ENCODE peak calls at places on chromosomes 11 and 22, in nine cellular contexts. A, P, B, V, Q, K, O, Y and H are unnamed samples.

GRCh38 chr11:128157423-128158298 is 429.7 kb downstream of the ETS1 start:
- DNase-seq in A (peak), P (peak), B (peak), V (peak), Q (peak), K (no peak), O (peak), Y (peak), H (peak)

GRCh38 chr11:93718057-93718563 is 23.2 kb downstream of the TAF1D start:
- DNase-seq in A (no peak), P (peak), B (peak), V (peak), Q (no peak), K (no peak), O (no peak), Y (no peak), H (no peak)

GRCh38 chr11:122748968-122749687 is 89.2 kb upstream of the CRTAM start:
- DNase-seq in A (no peak), P (peak), B (peak), V (peak), Q (no peak), K (no peak), O (peak), Y (peak), H (peak)

GRCh38 chr22:30985561-30986208 is 16.6 kb downstream of the TUG1 start:
- DNase-seq in A (no peak), P (no peak), B (no peak), V (no peak), Q (no peak), K (no peak), O (no peak), Y (no peak), H (no peak)

GRCh38 chr11:102138677-102139076 is 28.4 kb downstream of the YAP1 start:
- DNase-seq in A (no peak), P (no peak), B (no peak), V (peak), Q (no peak), K (no peak), O (peak), Y (peak), H (peak)

GRCh38 chr22:45865561-45866397 is 111.2 kb downstream of the WNT7B start:
- DNase-seq in A (no peak), P (no peak), B (no peak), V (no peak), Q (no peak), K (no peak), O (no peak), Y (no peak), H (no peak)

GRCh38 chr11:12876988-12877387 is 132.1 kb upstream of the RASSF10 start:
- DNase-seq in A (no peak), P (no peak), B (no peak), V (no peak), Q (no peak), K (no peak), O (no peak), Y (no peak), H (no peak)

GRCh38 chr11:121194731-121195596 is 93.9 kb downstream of the TECTA start:
- DNase-seq in A (peak), P (peak), B (no peak), V (peak), Q (peak), K (no peak), O (peak), Y (peak), H (peak)

GRCh38 chr11:10727259-10727851 is 23.7 kb upstream of the CTR9 start:
- DNase-seq in A (no peak), P (no peak), B (no peak), V (no peak), Q (no peak), K (no peak), O (no peak), Y (peak), H (peak)

GRCh38 chr11:39365809-39366436 is 2093.5 kb downstream of the LRRC4C start:
- DNase-seq in A (no peak), P (no peak), B (no peak), V (peak), Q (peak), K (no peak), O (peak), Y (peak), H (peak)

GRCh38 chr22:45023431-45023830 is 13.6 kb upstream of the PHF21B start:
- DNase-seq in A (no peak), P (no peak), B (no peak), V (no peak), Q (no peak), K (no peak), O (no peak), Y (no peak), H (no peak)

GRCh38 chr11:13341028-13341427 is 63.4 kb downstream of the BMAL1 start:
- DNase-seq in A (no peak), P (no peak), B (no peak), V (no peak), Q (no peak), K (no peak), O (no peak), Y (no peak), H (no peak)

GRCh38 chr22:49295851-49296560 is 531.7 kb downstream of the BRD1 start:
- DNase-seq in A (no peak), P (no peak), B (no peak), V (no peak), Q (no peak), K (peak), O (no peak), Y (no peak), H (no peak)

DNA sequence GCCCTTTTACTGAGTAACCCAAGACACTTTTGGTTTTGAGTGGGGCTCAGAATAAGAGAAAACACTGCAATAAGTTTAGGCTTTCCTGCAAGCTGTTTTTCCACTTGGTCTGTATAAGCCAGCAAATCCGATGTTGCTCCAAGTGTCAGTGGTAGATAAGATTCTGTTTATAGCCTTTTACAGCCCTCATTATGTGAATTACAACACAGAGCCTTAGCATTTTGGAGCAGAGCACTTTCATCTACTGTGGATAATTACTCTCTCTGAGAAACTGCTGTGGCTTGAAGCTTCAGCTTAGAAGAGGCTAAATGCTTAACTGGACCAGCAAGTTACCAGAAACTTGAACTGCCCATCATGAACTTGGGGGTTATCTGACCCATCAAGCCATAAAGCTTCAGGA is 601.1 kb downstream of the JRKL start:
- DNase-seq in A (no peak), P (no peak), B (no peak), V (no peak), Q (no peak), K (no peak), O (no peak), Y (no peak), H (no peak)
- TF ChIP-seq CTCF in A (no peak), P (no peak), B (no peak), V (no peak), Q (no peak), K (no peak), O (no peak), Y (no peak), H (no peak)

DNA sequence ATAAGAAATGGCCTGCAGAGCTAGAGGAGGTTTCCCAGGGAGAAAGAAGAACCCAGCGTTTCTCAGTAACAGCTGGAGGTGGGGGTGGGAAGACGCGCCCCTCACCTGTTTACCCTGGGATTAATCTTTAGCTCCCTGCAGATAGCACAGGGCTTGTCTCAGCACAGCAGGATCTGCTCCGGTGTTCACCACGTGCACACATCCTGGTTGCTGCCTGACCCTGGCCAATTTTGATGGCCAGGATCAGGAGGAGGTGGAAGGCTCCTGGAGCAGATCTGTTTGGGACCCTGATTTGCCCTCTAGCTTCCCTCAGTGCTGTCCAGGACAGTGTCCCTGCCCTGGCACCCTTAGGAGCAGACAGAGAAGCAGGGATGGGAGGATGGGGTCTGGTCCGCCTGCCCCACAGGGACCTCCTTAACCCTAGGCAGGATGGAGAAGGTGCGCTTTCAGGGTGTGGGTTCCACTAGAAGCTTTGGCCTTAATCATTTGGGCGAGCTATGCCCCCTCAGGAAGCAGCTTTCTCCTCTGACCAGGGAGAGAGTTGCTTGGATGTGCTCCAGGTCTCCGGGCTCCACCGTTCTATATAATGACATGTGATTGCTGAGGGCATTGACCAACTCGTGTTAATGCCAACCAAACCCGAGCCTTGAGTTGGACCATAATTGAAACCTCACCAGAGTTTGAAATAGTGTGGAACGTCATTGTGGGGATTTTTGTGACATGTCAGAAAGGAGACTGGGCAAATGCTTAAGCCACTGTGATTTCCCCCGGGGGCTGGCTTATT is 19.3 kb downstream of the UPB1 start:
- DNase-seq in A (peak), P (no peak), B (no peak), V (no peak), Q (peak), K (no peak), O (no peak), Y (no peak), H (no peak)
- H3K4me3 ChIP-seq in A (no peak), P (no peak), B (no peak), V (no peak), Q (no peak), K (no peak), O (no peak), Y (no peak), H (no peak)

DNA sequence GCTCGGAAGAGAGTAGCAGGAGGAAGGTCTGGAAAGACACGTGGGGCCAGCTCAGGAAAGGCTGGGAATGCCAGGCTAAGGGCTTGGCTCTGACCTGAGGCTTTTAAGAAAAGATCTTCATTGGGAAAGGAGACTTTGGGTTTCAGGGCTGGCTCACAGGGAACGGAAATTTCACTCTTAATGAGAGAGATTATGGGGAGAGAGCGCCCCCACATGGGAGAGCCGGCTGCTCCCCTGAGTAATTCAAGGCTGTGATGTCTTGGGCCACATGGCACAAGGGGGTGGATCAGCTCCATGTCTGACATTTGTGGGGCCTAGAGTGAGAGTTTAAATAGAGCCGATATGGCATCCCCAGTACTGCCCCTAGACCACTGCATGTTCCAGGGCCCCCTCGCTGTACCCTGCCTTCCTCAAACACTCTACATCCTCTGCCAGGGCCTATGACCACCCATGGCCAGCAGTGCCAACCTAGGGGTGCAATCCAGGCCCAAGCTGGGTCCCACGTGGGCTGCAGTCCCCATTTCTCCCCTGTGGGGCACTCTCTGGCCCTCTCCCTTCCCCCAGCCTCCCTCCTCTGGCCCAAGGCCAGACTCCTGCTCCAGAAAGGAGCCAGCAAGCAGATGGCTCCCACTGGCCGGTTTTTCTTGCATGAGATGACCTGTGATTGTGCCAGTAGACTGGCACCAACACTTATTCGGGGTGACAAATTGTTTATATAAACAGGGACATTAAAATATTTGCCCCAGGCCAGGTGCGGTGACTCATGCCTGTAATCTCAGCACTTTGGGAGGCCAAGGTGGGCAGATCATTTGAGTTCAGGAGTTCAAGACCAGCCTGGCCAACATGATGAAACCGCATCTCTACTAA is 75.2 kb downstream of the ISX start:
- DNase-seq in A (no peak), P (no peak), B (peak), V (no peak), Q (peak), K (no peak), O (no peak), Y (no peak), H (no peak)
- TF ChIP-seq CTCF in A (no peak), P (peak), B (peak), V (no peak), Q (peak), K (no peak), O (no peak), Y (no peak), H (no peak)

GRCh38 chr11:125239585-125240331 is 75.2 kb downstream of the PKNOX2 start:
- DNase-seq in A (no peak), P (no peak), B (no peak), V (no peak), Q (no peak), K (no peak), O (no peak), Y (no peak), H (no peak)
- H3K4me3 ChIP-seq in A (no peak), P (no peak), B (no peak), V (no peak), Q (no peak), K (no peak), O (no peak), Y (no peak), H (no peak)

GRCh38 chr11:27506200-27507182 is at the start of gene LIN7C:
- DNase-seq in A (peak), P (peak), B (peak), V (peak), Q (peak), K (peak), O (peak), Y (peak), H (peak)
- TF ChIP-seq CTCF in A (no peak), P (peak), B (peak), V (no peak), Q (no peak), K (no peak), O (peak), Y (no peak), H (no peak)

GRCh38 chr11:65429724-65430405 is 7.3 kb downstream of the NEAT1 start:
- DNase-seq in A (peak), P (peak), B (peak), V (peak), Q (no peak), K (peak), O (peak), Y (peak), H (peak)

GRCh38 chr11:65427691-65428577 is 5.3 kb downstream of the NEAT1 start:
- DNase-seq in A (peak), P (peak), B (no peak), V (peak), Q (no peak), K (peak), O (peak), Y (peak), H (peak)

GRCh38 chr11:65429069-65429681 is 6.6 kb downstream of the NEAT1 start:
- DNase-seq in A (peak), P (peak), B (peak), V (peak), Q (no peak), K (peak), O (peak), Y (peak), H (peak)

GRCh38 chr11:65426839-65427690 is 4.5 kb downstream of the NEAT1 start:
- DNase-seq in A (peak), P (peak), B (peak), V (peak), Q (no peak), K (peak), O (no peak), Y (peak), H (peak)

GRCh38 chr11:65428578-65429068 is 6.0 kb downstream of the NEAT1 start:
- DNase-seq in A (peak), P (no peak), B (peak), V (no peak), Q (no peak), K (peak), O (peak), Y (no peak), H (peak)
- H3K4me3 ChIP-seq in A (no peak), P (peak), B (peak), V (peak), Q (no peak), K (no peak), O (peak), Y (peak), H (peak)

GRCh38 chr22:35329114-35329847 is 29.6 kb downstream of the TOM1 start:
- DNase-seq in A (no peak), P (no peak), B (no peak), V (no peak), Q (no peak), K (no peak), O (no peak), Y (no peak), H (no peak)
- TF ChIP-seq CTCF in A (no peak), P (peak), B (no peak), V (no peak), Q (no peak), K (no peak), O (no peak), Y (no peak), H (no peak)

DNA sequence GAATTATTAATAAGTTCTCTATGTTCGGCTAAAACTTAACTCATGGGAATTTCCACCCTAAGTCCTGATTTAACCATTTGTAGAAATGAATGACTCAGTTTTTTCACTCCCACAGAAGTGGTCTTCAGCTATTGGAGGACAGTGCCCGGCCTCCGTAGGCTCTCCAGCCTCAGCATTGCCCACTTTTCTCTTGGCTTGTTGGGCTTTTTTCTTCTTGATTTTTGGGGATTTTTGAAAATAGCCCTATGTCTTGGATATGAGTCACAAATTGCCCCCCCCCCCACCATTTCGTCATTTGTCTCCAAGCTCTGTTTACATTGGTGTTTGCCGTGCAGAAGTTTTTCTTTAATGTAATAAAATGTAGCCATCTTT is 66.7 kb downstream of the PACS1 start:
- DNase-seq in A (no peak), P (no peak), B (peak), V (peak), Q (no peak), K (no peak), O (peak), Y (peak), H (peak)
- H3K4me3 ChIP-seq in A (no peak), P (no peak), B (peak), V (no peak), Q (no peak), K (no peak), O (no peak), Y (no peak), H (no peak)

GRCh38 chr11:41431784-41432183 is 27.7 kb downstream of the LRRC4C start:
- DNase-seq in A (no peak), P (peak), B (no peak), V (no peak), Q (peak), K (no peak), O (no peak), Y (no peak), H (no peak)
- TF ChIP-seq CTCF in A (peak), P (peak), B (peak), V (peak), Q (peak), K (no peak), O (no peak), Y (peak), H (peak)

GRCh38 chr22:43861529-43861928 is 784 bp downstream of the SULT4A1 start:
- DNase-seq in A (no peak), P (no peak), B (no peak), V (peak), Q (peak), K (peak), O (peak), Y (peak), H (no peak)
- H3K4me3 ChIP-seq in A (no peak), P (no peak), B (no peak), V (peak), Q (peak), K (no peak), O (peak), Y (no peak), H (peak)